ENCODE peak calls at places on chromosomes 11 and 22, in nine cellular contexts. U is AG10803, J is AG09319, K is AG04449, A is AG04450, L is lower leg skin, Q is fibroblast of pulmonary artery, O is HFFc6, B is upper lobe of right lung. D is an unnamed sample.

GRCh38 chr22:44025171-44026065 is 1.3 kb downstream of the PARVB start:
- DNase-seq in K (no peak), U (no peak), L (peak), Q (no peak), A (no peak), J (no peak), B (peak), O (no peak), D (peak)

GRCh38 chr11:86558219-86558618 is 114.2 kb downstream of the ME3 start:
- DNase-seq in L (no peak), J (peak), U (peak), K (no peak), A (no peak), Q (peak), B (no peak), O (no peak), D (no peak)

GRCh38 chr11:34493468-34493867 is 20.1 kb downstream of the ELF5 start:
- DNase-seq in A (no peak), Q (no peak), B (no peak), O (no peak), L (no peak), J (no peak), U (no peak), K (no peak), D (no peak)

GRCh38 chr11:66846671-66847091 is 3.4 kb downstream of the RCE1 start:
- DNase-seq in O (no peak), U (no peak), K (no peak), B (no peak), Q (peak), L (no peak), A (no peak), J (no peak), D (no peak)

GRCh38 chr11:117822031-117822521 is 2.5 kb downstream of the FXYD2 start:
- DNase-seq in J (no peak), A (no peak), U (no peak), K (no peak), L (no peak), B (peak), O (no peak), Q (peak), D (no peak)

GRCh38 chr11:2796508-2797180 is 88.9 kb downstream of the CDKN1C start:
- DNase-seq in Q (no peak), B (peak), K (no peak), L (no peak), O (no peak), J (no peak), U (no peak), A (no peak), D (no peak)

GRCh38 chr22:36328635-36329216 is 59.0 kb downstream of the MYH9 start:
- DNase-seq in L (no peak), B (no peak), Q (peak), O (peak), A (peak), K (peak), U (peak), J (no peak), D (no peak)

GRCh38 chr11:42951266-42951665 is 360.5 kb upstream of the API5 start:
- DNase-seq in A (no peak), Q (no peak), B (no peak), O (no peak), K (no peak), L (no peak), U (no peak), J (no peak), D (no peak)

GRCh38 chr22:39149915-39150847 is 2.3 kb downstream of the CBX7 start:
- DNase-seq in L (no peak), A (no peak), K (no peak), J (no peak), U (no peak), O (no peak), B (peak), Q (no peak), D (no peak)

GRCh38 chr11:26974068-26974790 is 19.7 kb upstream of the FIBIN start:
- DNase-seq in Q (no peak), O (peak), B (no peak), L (no peak), U (peak), J (peak), A (peak), K (no peak), D (no peak)

GRCh38 chr11:128417607-128418324 is 169.6 kb downstream of the ETS1 start:
- DNase-seq in A (peak), B (no peak), L (no peak), O (peak), J (peak), U (peak), Q (peak), K (peak), D (no peak)

GRCh38 chr11:131884461-131885073 is 514.2 kb downstream of the NTM start:
- DNase-seq in Q (no peak), K (no peak), J (no peak), B (no peak), A (no peak), O (no peak), U (no peak), L (no peak), D (no peak)

GRCh38 chr11:10488581-10489443 is 33.7 kb downstream of the AMPD3 start:
- DNase-seq in B (no peak), A (no peak), K (no peak), Q (no peak), L (peak), O (no peak), U (no peak), J (no peak), D (peak)

GRCh38 chr22:17797721-17798559 is 23.7 kb upstream of the BID start:
- DNase-seq in Q (no peak), L (no peak), K (no peak), O (no peak), J (no peak), B (no peak), U (no peak), A (no peak), D (peak)

GRCh38 chr11:69449320-69450063 is 32.0 kb upstream of the LINC01488 start:
- DNase-seq in K (no peak), Q (peak), L (no peak), U (peak), A (no peak), J (no peak), O (peak), B (no peak), D (no peak)

GRCh38 chr11:22703040-22703439 is 36.6 kb downstream of the GAS2 start:
- DNase-seq in Q (peak), B (no peak), L (no peak), K (peak), U (peak), J (peak), O (no peak), A (peak), D (no peak)

GRCh38 chr11:82883853-82884252 is 16.4 kb downstream of the PRCP start:
- DNase-seq in A (no peak), J (no peak), L (no peak), Q (no peak), K (no peak), B (no peak), O (no peak), U (no peak), D (no peak)

GRCh38 chr11:12224537-12224893 is 114.1 kb downstream of the MICAL2 start:
- DNase-seq in B (peak), A (peak), J (no peak), L (peak), O (no peak), U (peak), Q (peak), K (no peak), D (peak)

GRCh38 chr22:31866918-31867317 is 77.4 kb upstream of the YWHAH start:
- DNase-seq in A (no peak), J (no peak), O (no peak), L (no peak), K (no peak), U (no peak), B (no peak), Q (no peak), D (no peak)

GRCh38 chr22:36386900-36387663 is 685 bp downstream of the MYH9 start:
- DNase-seq in B (peak), A (no peak), O (no peak), Q (no peak), J (no peak), K (no peak), U (no peak), L (peak), D (peak)

GRCh38 chr11:33695051-33695566 is 5.5 kb downstream of the C11orf91 start:
- DNase-seq in Q (no peak), U (no peak), K (no peak), J (no peak), A (no peak), O (no peak), B (no peak), L (no peak), D (no peak)

GRCh38 chr22:49617264-49617663 is 210.4 kb downstream of the BRD1 start:
- DNase-seq in O (no peak), B (peak), L (no peak), A (no peak), U (no peak), K (no peak), Q (no peak), J (no peak), D (no peak)

GRCh38 chr22:38098410-38099249 is 11.9 kb downstream of the BAIAP2L2 start:
- DNase-seq in L (no peak), U (peak), B (no peak), J (no peak), O (peak), Q (peak), K (no peak), A (no peak), D (no peak)

GRCh38 chr11:8087185-8087584 is 6.2 kb downstream of the TUB start:
- DNase-seq in A (no peak), L (no peak), U (no peak), Q (no peak), K (no peak), J (no peak), O (no peak), B (no peak), D (no peak)

GRCh38 chr11:14179126-14179820 is 179.7 kb downstream of the RRAS2 start:
- DNase-seq in L (no peak), K (no peak), B (no peak), A (no peak), Q (peak), U (peak), J (peak), O (peak), D (no peak)

GRCh38 chr22:29700206-29700948 is 19.4 kb upstream of the CABP7 start:
- DNase-seq in J (no peak), B (no peak), U (no peak), L (no peak), O (peak), Q (no peak), A (no peak), K (no peak), D (no peak)

GRCh38 chr22:29702025-29702930 is 17.5 kb upstream of the CABP7 start:
- DNase-seq in L (no peak), O (no peak), A (no peak), Q (no peak), B (no peak), J (no peak), U (no peak), K (no peak), D (no peak)

GRCh38 chr22:29702931-29703594 is 16.7 kb upstream of the CABP7 start:
- DNase-seq in J (no peak), Q (no peak), A (no peak), U (no peak), L (no peak), K (no peak), B (peak), O (no peak), D (peak)

GRCh38 chr22:29703595-29704195 is 16.1 kb upstream of the CABP7 start:
- DNase-seq in A (no peak), B (no peak), O (no peak), J (no peak), U (no peak), K (no peak), L (no peak), Q (no peak), D (no peak)

DNA sequence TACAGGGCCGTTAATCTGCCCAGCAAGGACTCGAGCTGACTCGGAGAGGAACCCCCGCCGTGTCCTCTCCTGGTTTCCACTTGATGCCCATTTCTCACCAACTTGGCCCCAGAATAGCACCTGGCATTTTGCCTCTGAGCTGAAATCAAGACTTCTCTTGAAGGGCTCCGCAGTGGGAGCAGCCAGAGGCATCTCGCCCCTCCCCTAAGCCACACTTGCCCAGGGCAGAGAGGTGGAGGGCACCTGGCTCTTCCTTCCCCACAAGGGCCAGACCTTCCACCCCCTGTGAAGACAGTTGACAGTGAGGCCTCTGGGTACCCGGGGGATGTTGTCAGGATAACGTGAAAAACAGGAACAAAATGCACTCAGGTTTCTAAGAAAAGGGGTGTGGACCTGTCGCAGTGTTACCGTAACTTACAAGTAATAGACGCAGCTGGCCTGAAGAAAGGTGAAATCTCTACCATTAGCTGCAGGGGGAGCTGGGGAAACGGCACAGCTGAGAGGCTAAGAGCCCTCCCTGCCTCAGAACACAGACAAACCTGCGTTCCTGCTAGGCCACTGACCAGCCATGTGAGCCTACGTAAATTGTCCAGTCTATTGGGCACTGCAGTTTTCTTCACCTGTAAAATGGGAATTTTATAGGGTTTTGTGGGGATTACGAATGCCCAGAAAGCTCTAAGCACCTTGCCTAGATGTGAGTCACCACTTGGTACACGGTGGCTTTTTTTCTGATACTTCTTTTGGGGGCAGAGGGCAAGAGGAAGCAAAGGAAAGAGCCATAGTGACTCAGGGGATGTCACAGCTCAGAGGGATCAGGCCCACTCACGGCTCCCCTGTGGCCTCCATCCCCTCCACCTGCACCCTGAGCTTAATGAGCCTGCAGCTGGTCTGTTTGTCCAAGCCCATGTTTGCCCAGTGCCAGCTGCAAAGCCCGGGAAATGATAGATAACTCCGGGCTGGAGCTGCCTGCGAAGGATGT is 18.6 kb upstream of the CABP7 start:
- DNase-seq in Q (peak), L (no peak), J (no peak), K (no peak), O (peak), U (no peak), B (no peak), A (no peak), D (peak)
- TF ChIP-seq CTCF in Q (peak), L (no peak), J (no peak), K (peak), O (peak), U (no peak), B (no peak), A (peak), D (peak)

GRCh38 chr11:93903989-93904388 is 53.6 kb upstream of the VSTM5 start:
- DNase-seq in K (no peak), U (no peak), J (no peak), O (no peak), L (no peak), Q (no peak), A (no peak), B (no peak), D (no peak)
- TF ChIP-seq CTCF in K (no peak), U (no peak), J (no peak), O (no peak), L (no peak), Q (no peak), A (no peak), B (no peak), D (no peak)

GRCh38 chr11:100525635-100526034 is 161.5 kb upstream of the ARHGAP42 start:
- DNase-seq in L (no peak), A (no peak), J (no peak), B (no peak), U (no peak), O (no peak), K (no peak), Q (no peak), D (no peak)
- TF ChIP-seq CTCF in L (no peak), A (peak), J (no peak), B (no peak), U (no peak), O (peak), K (no peak), Q (no peak), D (peak)

DNA sequence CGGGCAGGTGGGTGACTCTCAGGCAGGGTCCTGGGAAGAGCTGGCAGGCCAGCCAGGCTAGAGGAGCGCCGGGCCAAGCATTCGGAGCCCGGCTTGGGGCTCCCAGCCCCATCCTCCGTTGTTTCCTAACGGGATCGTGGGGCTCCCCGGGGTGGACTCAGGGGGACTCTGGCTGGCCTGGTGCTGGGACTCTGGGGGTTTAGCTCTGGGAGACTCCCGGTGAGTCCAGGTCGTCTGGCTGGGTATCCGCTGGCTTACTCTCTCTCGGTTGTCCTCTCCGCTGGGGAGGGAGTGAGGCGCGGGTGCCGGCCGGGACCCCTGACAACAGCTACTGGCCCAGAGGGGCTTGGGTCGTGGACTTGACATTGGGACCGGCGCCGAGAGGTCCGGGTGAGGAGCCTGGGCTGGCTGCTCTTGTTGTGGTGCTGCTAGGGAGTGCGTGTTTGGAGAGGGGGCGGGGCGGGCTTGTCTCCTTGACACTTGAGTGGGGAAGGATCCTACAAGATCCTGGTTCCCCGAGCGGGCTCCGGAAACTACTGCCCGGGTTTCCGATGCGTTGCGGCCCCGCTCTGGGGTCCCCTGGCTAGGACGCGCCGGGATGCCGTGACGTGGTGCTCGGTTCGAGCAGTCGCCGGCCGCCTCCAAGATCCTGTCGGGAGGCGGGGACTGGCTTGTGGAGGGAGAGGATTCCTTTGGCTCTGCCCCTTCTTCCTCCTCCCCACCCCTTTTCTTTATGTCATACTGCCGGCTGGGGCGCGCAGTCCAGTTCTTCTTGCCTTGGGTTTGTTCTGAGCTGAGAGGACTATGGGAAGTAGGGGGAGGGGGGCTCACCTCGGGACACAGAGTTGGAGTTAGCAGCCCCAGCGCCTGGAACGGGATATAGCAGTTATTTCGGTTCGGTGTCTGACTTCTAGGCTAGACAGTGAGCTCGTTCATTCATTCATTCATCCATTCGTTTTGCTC is 585 bp downstream of the EMSY start:
- DNase-seq in J (peak), Q (peak), K (peak), U (peak), A (peak), O (peak), L (peak), B (peak), D (peak)
- TF ChIP-seq CTCF in J (no peak), Q (no peak), K (peak), U (no peak), A (peak), O (peak), L (no peak), B (no peak), D (no peak)

D was measured in GM13977.